ENCODE peak calls at places on chromosome 2, in eight cellular contexts. D is T-helper 9 cell, G is HCT116, V is GM10248, N is GM23248, J is uterus, F is GM13976, L is cardiac fibroblast. B is an unnamed sample.

GRCh38 chr2:170747921-170748320 is 22.3 kb upstream of the ERICH2 start:
- DNase-seq in D (no peak), G (no peak), V (no peak), N (peak), J (no peak), F (no peak), L (peak), B (peak)

GRCh38 chr2:207768168-207768890 is 1.4 kb downstream of the FZD5 start:
- DNase-seq in D (peak), G (no peak), V (peak), N (peak), J (peak), F (peak), L (peak), B (no peak)

GRCh38 chr2:240593026-240593702 is 6.6 kb downstream of the CAPN10 start:
- DNase-seq in D (no peak), G (no peak), V (no peak), N (no peak), J (peak), F (no peak), L (no peak), B (no peak)

GRCh38 chr2:131039908-131040660 is 53.2 kb downstream of the FAM168B start:
- DNase-seq in D (no peak), G (no peak), V (no peak), N (no peak), J (no peak), F (peak), L (no peak), B (peak)

GRCh38 chr2:144042751-144043150 is 477.2 kb downstream of the ZEB2 start:
- DNase-seq in D (no peak), G (no peak), V (no peak), N (no peak), J (no peak), F (no peak), L (no peak), B (no peak)

GRCh38 chr2:126275093-126275492 is 380.9 kb upstream of the GYPC start:
- DNase-seq in D (no peak), G (no peak), V (no peak), N (no peak), J (no peak), F (no peak), L (no peak), B (no peak)

GRCh38 chr2:202944816-202945215 is 32.7 kb downstream of the CARF start:
- DNase-seq in D (no peak), G (no peak), V (no peak), N (no peak), J (no peak), F (no peak), L (no peak), B (no peak)

GRCh38 chr2:29097569-29097968 is 17.6 kb upstream of the CLIP4 start:
- DNase-seq in D (no peak), G (no peak), V (no peak), N (no peak), J (no peak), F (no peak), L (no peak), B (no peak)

GRCh38 chr2:127154985-127155650 is 48.2 kb upstream of the BIN1 start:
- DNase-seq in D (no peak), G (no peak), V (no peak), N (peak), J (peak), F (no peak), L (peak), B (peak)